ENCODE peak calls at places on chromosomes 7 and 10, in seven cellular contexts. H is psoas muscle; M is sigmoid colon; K is right lobe of liver; R is aorta; B is naive thymus-derived CD4-positive, alpha-beta T cell; U is small intestine. L is an unnamed sample. For H3K36me3, the result is how much of the 10 kb centered on the place peaks cover.

GRCh38 chr7:47580175-47580701 is 1.7 kb downstream of the TNS3 start:
- DNase-seq in H (no peak), M (no peak), K (peak), R (no peak), B (no peak), U (peak), L (no peak)

GRCh38 chr10:53697038-53697437 is 924.5 kb upstream of the MBL2 start:
- DNase-seq in H (no peak), M (no peak), K (no peak), R (no peak), B (no peak), U (no peak), L (no peak)

GRCh38 chr7:39633563-39634550 is 10.5 kb downstream of the RALA start:
- DNase-seq in H (no peak), M (no peak), K (no peak), R (no peak), B (peak), U (no peak), L (no peak)

GRCh38 chr10:116080553-116080952 is 192.5 kb downstream of the GFRA1 start:
- DNase-seq in H (no peak), M (no peak), K (no peak), R (no peak), B (no peak), U (no peak), L (no peak)

GRCh38 chr7:1454471-1455065 is 4.7 kb downstream of the MICALL2 start:
- DNase-seq in H (no peak), M (no peak), K (no peak), R (no peak), B (no peak), U (no peak), L (no peak)

GRCh38 chr7:158683541-158683940 is 21.1 kb downstream of the NCAPG2 start:
- DNase-seq in H (no peak), M (no peak), K (no peak), R (no peak), B (no peak), U (no peak), L (peak)

GRCh38 chr7:42552227-42552626 is 315.2 kb upstream of the GLI3 start:
- DNase-seq in H (no peak), M (no peak), K (no peak), R (no peak), B (no peak), U (no peak), L (no peak)

GRCh38 chr10:124896751-124897150 is 45.2 kb upstream of the ZRANB1 start:
- DNase-seq in H (no peak), M (no peak), K (no peak), R (no peak), B (no peak), U (no peak), L (no peak)

GRCh38 chr7:87797798-87798403 is 78.3 kb downstream of the SLC25A40 start:
- DNase-seq in H (no peak), M (no peak), K (no peak), R (no peak), B (peak), U (peak), L (no peak)

GRCh38 chr7:48938539-48938938 is 14.2 kb downstream of the CDC14C start:
- DNase-seq in H (no peak), M (no peak), K (no peak), R (no peak), B (no peak), U (no peak), L (no peak)

GRCh38 chr7:103632972-103633371 is 187.0 kb upstream of the SLC26A5 start:
- DNase-seq in H (no peak), M (no peak), K (no peak), R (no peak), B (no peak), U (no peak), L (no peak)

GRCh38 chr10:3671431-3671955 is 113.5 kb downstream of the KLF6 start:
- DNase-seq in H (no peak), M (no peak), K (no peak), R (no peak), B (no peak), U (no peak), L (no peak)

GRCh38 chr7:142787783-142788182 is 17.0 kb downstream of the PRSS2 start:
- DNase-seq in H (no peak), M (no peak), K (no peak), R (no peak), B (no peak), U (no peak), L (no peak)

GRCh38 chr10:86329093-86329710 is 37.4 kb downstream of the GRID1 start:
- DNase-seq in H (no peak), M (peak), K (peak), R (peak), B (no peak), U (no peak), L (no peak)

GRCh38 chr10:114408112-114408967 is 4.0 kb upstream of the AFAP1L2 start:
- DNase-seq in H (no peak), M (peak), K (no peak), R (peak), B (no peak), U (no peak), L (no peak)

GRCh38 chr7:137962875-137963507 is 38.9 kb downstream of the CREB3L2 start:
- DNase-seq in H (no peak), M (no peak), K (no peak), R (no peak), B (no peak), U (no peak), L (no peak)

GRCh38 chr10:72353963-72354355 is 760 bp downstream of the DNAJB12 start:
- DNase-seq in H (peak), M (no peak), K (peak), R (peak), B (no peak), U (no peak), L (no peak)

GRCh38 chr10:76984559-76985443 is 652.8 kb downstream of the KCNMA1 start:
- DNase-seq in H (peak), M (peak), K (peak), R (peak), B (peak), U (peak), L (peak)

GRCh38 chr10:132939957-132940790 is 2.2 kb downstream of the CFAP46 start:
- DNase-seq in H (peak), M (no peak), K (peak), R (peak), B (no peak), U (peak), L (no peak)

GRCh38 chr7:28062197-28062988 is 118.2 kb downstream of the JAZF1 start:
- DNase-seq in H (peak), M (peak), K (peak), R (peak), B (no peak), U (peak), L (peak)

GRCh38 chr10:128625926-128626325 is 499.7 kb upstream of the MKI67 start:
- DNase-seq in H (no peak), M (no peak), K (no peak), R (no peak), B (no peak), U (no peak), L (no peak)

GRCh38 chr10:3071405-3072198 is 4.3 kb downstream of the PFKP start:
- DNase-seq in H (no peak), M (no peak), K (no peak), R (no peak), B (no peak), U (peak), L (peak)

GRCh38 chr10:94902570-94902969 is 35.9 kb upstream of the CYP2C9 start:
- DNase-seq in H (no peak), M (no peak), K (no peak), R (no peak), B (no peak), U (peak), L (no peak)

GRCh38 chr7:145986248-145986874 is 130.2 kb upstream of the CNTNAP2 start:
- DNase-seq in H (no peak), M (no peak), K (no peak), R (no peak), B (no peak), U (no peak), L (no peak)

GRCh38 chr10:62036186-62037081 is 134.9 kb downstream of the ARID5B start:
- DNase-seq in H (no peak), M (no peak), K (no peak), R (no peak), B (no peak), U (no peak), L (no peak)

GRCh38 chr7:157432541-157432956 is 95.7 kb downstream of the DNAJB6 start:
- DNase-seq in H (no peak), M (peak), K (no peak), R (no peak), B (no peak), U (peak), L (peak)

GRCh38 chr10:35466661-35467060 is 130.4 kb downstream of the CCNY start:
- DNase-seq in H (no peak), M (no peak), K (no peak), R (no peak), B (no peak), U (no peak), L (no peak)

GRCh38 chr7:157397751-157398691 is 61.2 kb downstream of the DNAJB6 start:
- DNase-seq in H (peak), M (peak), K (no peak), R (peak), B (no peak), U (peak), L (peak)

GRCh38 chr7:34844401-34844800 is 186.4 kb downstream of the NPSR1 start:
- DNase-seq in H (no peak), M (no peak), K (no peak), R (no peak), B (no peak), U (no peak), L (no peak)

GRCh38 chr7:17131060-17131345 is 167.4 kb upstream of the AHR start:
- DNase-seq in H (no peak), M (no peak), K (no peak), R (no peak), B (no peak), U (no peak), L (no peak)

GRCh38 chr10:3887404-3887803 is 102.4 kb upstream of the KLF6 start:
- DNase-seq in H (peak), M (peak), K (no peak), R (no peak), B (no peak), U (no peak), L (no peak)

GRCh38 chr7:48035967-48036478 is 680 bp downstream of the C7orf57 start:
- DNase-seq in H (peak), M (peak), K (peak), R (peak), B (no peak), U (peak), L (peak)

GRCh38 chr7:40948239-40948638 is 754.7 kb downstream of the INHBA start:
- DNase-seq in H (no peak), M (no peak), K (no peak), R (no peak), B (no peak), U (no peak), L (no peak)
- H3K4me3 ChIP-seq in H (no peak), M (no peak), K (no peak), R (no peak), B (no peak), U (no peak), L (no peak)

GRCh38 chr7:150753826-150754603 is 16.8 kb downstream of the GIMAP5 start:
- DNase-seq in H (no peak), M (no peak), K (no peak), R (no peak), B (no peak), U (no peak), L (no peak)
- H3K36me3 ChIP-seq in H (under half), M (under half), K (under half), R (under half), B (under half), U (under half), L (under half)

DNA sequence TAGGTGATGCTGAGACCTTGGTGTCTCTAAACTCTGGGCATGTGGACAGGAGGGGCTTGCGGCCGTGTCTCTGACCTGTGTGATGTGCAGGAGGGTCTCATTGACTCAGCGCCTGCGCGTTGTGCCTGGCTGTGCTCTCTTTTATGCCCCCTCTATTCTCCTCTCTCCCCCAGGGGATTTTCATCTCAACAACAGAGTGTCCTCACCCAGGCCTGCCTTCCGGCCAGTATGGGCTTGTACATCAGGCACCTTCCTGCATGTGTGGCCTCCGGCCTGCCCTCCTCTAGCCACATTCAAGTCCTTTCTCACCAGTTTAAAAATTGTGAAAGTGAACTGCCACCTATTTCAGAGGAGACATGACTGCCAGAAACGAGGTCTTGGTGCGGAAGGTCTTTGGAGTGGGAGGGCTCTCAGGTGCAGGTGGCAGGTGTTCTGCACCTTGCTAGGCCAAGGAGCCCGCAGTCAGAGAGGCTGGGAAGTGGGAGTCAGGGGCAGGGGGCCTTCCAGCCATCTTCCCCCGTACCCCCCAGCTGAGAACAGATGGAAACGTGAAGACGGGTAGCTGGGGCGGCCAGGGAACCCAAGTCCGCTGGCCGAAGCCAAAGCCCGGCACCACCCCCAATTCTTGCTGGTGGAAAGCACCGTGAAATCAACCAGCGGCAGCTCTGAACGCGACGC is 531 bp upstream of the INTS15 start:
- DNase-seq in H (no peak), M (peak), K (no peak), R (no peak), B (no peak), U (no peak), L (no peak)
- H3K27ac ChIP-seq in H (peak), M (peak), K (no peak), R (peak), B (peak), U (no peak), L (no peak)

GRCh38 chr10:51694369-51694768 is 5.0 kb downstream of the CSTF2T start:
- DNase-seq in H (no peak), M (no peak), K (no peak), R (no peak), B (no peak), U (no peak), L (no peak)

GRCh38 chr10:51698473-51699063 is 827 bp downstream of the CSTF2T start:
- DNase-seq in H (no peak), M (no peak), K (no peak), R (no peak), B (no peak), U (no peak), L (no peak)

GRCh38 chr10:51699475-51700227 is at the start of gene CSTF2T:
- DNase-seq in H (peak), M (peak), K (peak), R (peak), B (peak), U (peak), L (peak)

GRCh38 chr10:51699145-51699474 is 285 bp downstream of the CSTF2T start:
- DNase-seq in H (no peak), M (no peak), K (no peak), R (no peak), B (no peak), U (no peak), L (no peak)

GRCh38 chr10:51696251-51696650 is 3.1 kb downstream of the CSTF2T start:
- DNase-seq in H (no peak), M (no peak), K (no peak), R (no peak), B (no peak), U (no peak), L (no peak)
- H3K4me3 ChIP-seq in H (peak), M (no peak), K (no peak), R (no peak), B (no peak), U (no peak), L (no peak)

DNA sequence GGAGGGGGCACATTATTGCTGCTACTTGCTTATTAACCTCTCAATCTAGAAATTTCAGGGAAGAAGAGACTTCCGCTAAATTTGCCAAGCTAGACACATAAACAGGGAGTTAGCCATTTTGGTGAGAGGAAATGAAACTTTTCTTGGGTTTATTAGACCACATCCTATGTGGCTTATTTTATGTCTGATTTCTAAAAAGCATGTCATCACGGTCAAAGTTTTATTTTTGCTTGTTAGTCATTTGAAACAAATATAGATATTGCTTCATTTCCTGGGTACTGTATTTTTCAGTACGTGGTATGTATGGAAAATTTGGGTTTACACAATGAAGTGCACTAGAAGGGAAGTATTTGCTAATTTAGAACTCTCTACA is 144.1 kb downstream of the TCF7L2 start:
- DNase-seq in H (no peak), M (no peak), K (no peak), R (no peak), B (no peak), U (no peak), L (no peak)
- H3K36me3 ChIP-seq in H (under half), M (under half), K (under half), R (under half), B (under half), U (under half), L (under half)

GRCh38 chr10:119377431-119377830 is 165.1 kb downstream of the RGS10 start:
- DNase-seq in H (no peak), M (no peak), K (no peak), R (no peak), B (no peak), U (no peak), L (no peak)

GRCh38 chr10:119378737-119379067 is 163.8 kb downstream of the RGS10 start:
- DNase-seq in H (peak), M (no peak), K (no peak), R (no peak), B (no peak), U (no peak), L (no peak)

GRCh38 chr10:119377905-119378736 is 164.4 kb downstream of the RGS10 start:
- DNase-seq in H (no peak), M (no peak), K (no peak), R (no peak), B (no peak), U (no peak), L (no peak)

GRCh38 chr10:119374236-119374635 is 166.9 kb downstream of the GRK5 start:
- DNase-seq in H (no peak), M (no peak), K (no peak), R (no peak), B (no peak), U (no peak), L (no peak)

DNA sequence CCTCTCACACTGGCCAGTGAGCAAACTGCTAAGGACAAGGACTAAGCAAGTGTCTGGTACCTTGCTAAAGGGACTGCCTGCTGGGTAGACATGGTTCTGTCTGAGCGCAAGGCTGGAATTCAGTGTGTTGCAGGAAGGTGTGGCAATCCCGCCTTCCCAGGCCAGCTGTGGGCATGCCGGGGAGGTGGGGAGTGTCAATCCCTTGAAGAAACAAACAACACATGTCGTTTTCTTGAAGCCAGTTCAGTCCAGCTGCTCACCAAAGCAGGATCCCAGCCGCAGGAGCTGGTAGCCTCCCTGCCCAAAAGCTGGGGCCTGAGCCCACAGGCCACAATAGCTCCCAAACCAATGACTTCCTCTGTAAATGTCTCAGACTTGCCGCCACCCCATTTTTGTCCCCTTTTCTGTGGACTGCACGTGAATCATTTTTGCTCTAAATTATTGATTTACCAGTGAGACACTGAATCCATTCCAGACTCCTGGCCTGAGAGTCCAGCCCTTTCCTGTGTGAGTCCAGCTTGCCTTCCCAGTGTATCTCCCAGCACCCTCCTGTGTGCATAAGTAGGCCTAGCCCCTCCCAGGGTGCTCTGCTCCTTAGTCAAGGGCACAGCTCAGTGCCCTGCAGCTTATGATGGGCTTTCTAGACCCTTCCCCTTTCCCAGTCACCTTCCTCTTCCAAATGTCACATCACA is 166.8 kb downstream of the RGS10 start:
- DNase-seq in H (no peak), M (no peak), K (no peak), R (peak), B (no peak), U (peak), L (peak)
- H3K27ac ChIP-seq in H (peak), M (peak), K (no peak), R (no peak), B (no peak), U (no peak), L (no peak)

GRCh38 chr10:78038791-78039547 is 5.3 kb downstream of the RPS24 start:
- DNase-seq in H (no peak), M (no peak), K (no peak), R (peak), B (no peak), U (no peak), L (no peak)
- H3K4me3 ChIP-seq in H (no peak), M (no peak), K (no peak), R (no peak), B (no peak), U (no peak), L (no peak)

GRCh38 chr10:122331100-122331499 is 43.4 kb upstream of the PLEKHA1 start:
- DNase-seq in H (no peak), M (no peak), K (no peak), R (no peak), B (no peak), U (no peak), L (no peak)

GRCh38 chr10:122331615-122332446 is 42.7 kb upstream of the PLEKHA1 start:
- DNase-seq in H (no peak), M (no peak), K (no peak), R (no peak), B (no peak), U (no peak), L (peak)

GRCh38 chr10:122329416-122329815 is 45.1 kb upstream of the PLEKHA1 start:
- DNase-seq in H (no peak), M (no peak), K (no peak), R (no peak), B (no peak), U (no peak), L (peak)

GRCh38 chr10:122336332-122336731 is 38.2 kb upstream of the PLEKHA1 start:
- DNase-seq in H (no peak), M (no peak), K (no peak), R (no peak), B (no peak), U (no peak), L (no peak)

DNA sequence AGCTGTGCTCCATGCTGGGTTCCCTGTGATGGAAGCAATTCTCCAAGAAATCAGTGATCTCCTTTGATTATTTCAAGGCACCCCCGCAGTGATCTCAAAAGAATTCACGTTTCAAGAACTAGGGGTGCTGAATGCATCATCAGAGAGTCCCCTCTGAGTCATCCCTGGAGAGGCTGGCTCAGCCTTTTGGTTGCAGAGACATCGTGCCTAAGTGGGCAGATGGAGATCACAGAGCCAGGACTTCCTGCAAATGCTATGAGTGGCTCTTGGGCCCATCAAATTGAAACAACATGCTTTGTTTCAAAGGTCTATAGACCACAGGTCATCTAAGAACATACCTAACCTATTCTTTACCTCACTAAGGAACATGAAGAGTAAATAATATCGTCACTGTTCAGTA is 41.5 kb upstream of the PLEKHA1 start:
- DNase-seq in H (no peak), M (no peak), K (no peak), R (no peak), B (no peak), U (no peak), L (peak)
- H3K36me3 ChIP-seq in H (under half), M (under half), K (under half), R (under half), B (under half), U (under half), L (under half)